ENCODE peak calls at places on chromosomes 16 and 17, in six cellular contexts. R is nephron progenitor cell, F is fibroblast of villous mesenchyme, N is transverse colon, U is cardiac muscle cell, T is lower leg skin. C is an unnamed sample.

GRCh38 chr17:30113213-30113612 is 3.4 kb upstream of the NSRP1 start:
- DNase-seq in U (no peak), N (peak), R (no peak), F (peak), T (no peak), C (no peak)

GRCh38 chr17:63477471-63478440 is 895 bp downstream of the ACE start:
- DNase-seq in N (peak), U (peak), F (no peak), R (no peak), T (no peak), C (no peak)

GRCh38 chr16:81779540-81780320 is 639 bp downstream of the PLCG2 start:
- DNase-seq in R (peak), F (no peak), T (peak), U (no peak), N (peak), C (no peak)

GRCh38 chr17:61230972-61231820 is 168.4 kb upstream of the TBX2 start:
- DNase-seq in F (no peak), R (no peak), N (no peak), U (no peak), T (no peak), C (no peak)

GRCh38 chr17:9271989-9272388 is 250.7 kb downstream of the NTN1 start:
- DNase-seq in R (no peak), U (no peak), F (no peak), N (no peak), T (no peak), C (no peak)

GRCh38 chr17:51455931-51456330 is 195.6 kb downstream of the UTP18 start:
- DNase-seq in F (no peak), N (no peak), U (no peak), T (no peak), R (no peak), C (no peak)

GRCh38 chr17:76989519-76989918 is 121.3 kb downstream of the MGAT5B start:
- DNase-seq in F (no peak), U (no peak), R (no peak), N (no peak), T (no peak), C (no peak)

GRCh38 chr16:14198012-14198411 is 126.9 kb downstream of the MRTFB start:
- DNase-seq in R (no peak), U (no peak), N (no peak), T (no peak), F (no peak), C (no peak)

GRCh38 chr16:19696312-19696711 is 21.7 kb downstream of the KNOP1 start:
- DNase-seq in F (peak), R (no peak), T (peak), U (peak), N (peak), C (peak)

GRCh38 chr17:42311240-42312034 is 23.1 kb downstream of the STAT5A start:
- DNase-seq in F (peak), R (peak), T (peak), U (peak), N (peak), C (peak)

GRCh38 chr16:87207509-87207908 is 109.7 kb downstream of the C16orf95 start:
- DNase-seq in U (peak), N (no peak), R (no peak), F (peak), T (no peak), C (no peak)

GRCh38 chr17:12024332-12024731 is 3.7 kb downstream of the MAP2K4 start:
- DNase-seq in F (no peak), N (no peak), T (no peak), U (peak), R (no peak), C (no peak)

GRCh38 chr17:79046501-79047280 is 22.7 kb downstream of the C1QTNF1 start:
- DNase-seq in F (no peak), R (no peak), U (no peak), T (no peak), N (no peak), C (peak)

GRCh38 chr17:30831257-30831656 is 509 bp upstream of the ATAD5 start:
- DNase-seq in F (no peak), T (no peak), R (no peak), U (no peak), N (no peak), C (no peak)

GRCh38 chr17:72953621-72954020 is 138.9 kb downstream of the SLC39A11 start:
- DNase-seq in T (no peak), N (no peak), F (no peak), U (no peak), R (no peak), C (no peak)

GRCh38 chr16:71754108-71754507 is 29.6 kb upstream of the PHLPP2 start:
- DNase-seq in F (no peak), N (no peak), T (no peak), U (no peak), R (no peak), C (no peak)

GRCh38 chr17:82527893-82528292 is 8.4 kb downstream of the FOXK2 start:
- DNase-seq in T (no peak), U (no peak), F (no peak), N (no peak), R (no peak), C (no peak)

GRCh38 chr17:61312406-61313295 is 87.0 kb upstream of the TBX2 start:
- DNase-seq in U (no peak), R (no peak), T (no peak), F (no peak), N (no peak), C (no peak)

GRCh38 chr16:5378531-5378930 is 280.9 kb upstream of the EEF2KMT start:
- DNase-seq in T (no peak), F (no peak), U (no peak), R (no peak), N (no peak), C (no peak)

GRCh38 chr17:44230139-44230695 is 10.7 kb upstream of the UBTF start:
- DNase-seq in F (no peak), N (no peak), T (no peak), U (no peak), R (no peak), C (no peak)

GRCh38 chr16:22816475-22816874 is 2.5 kb downstream of the HS3ST2 start:
- DNase-seq in U (no peak), T (no peak), F (no peak), R (no peak), N (no peak), C (no peak)

GRCh38 chr16:1152123-1152638 is 725 bp upstream of the CACNA1H start:
- DNase-seq in N (no peak), U (no peak), R (peak), T (no peak), F (no peak), C (no peak)

GRCh38 chr16:1863681-1864460 is 8.1 kb downstream of the MEIOB start:
- DNase-seq in N (no peak), R (no peak), T (no peak), F (peak), U (peak), C (no peak)

GRCh38 chr16:67463059-67463458 is 17.9 kb downstream of the ATP6V0D1 start:
- DNase-seq in U (no peak), R (no peak), F (peak), T (no peak), N (peak), C (no peak)

DNA sequence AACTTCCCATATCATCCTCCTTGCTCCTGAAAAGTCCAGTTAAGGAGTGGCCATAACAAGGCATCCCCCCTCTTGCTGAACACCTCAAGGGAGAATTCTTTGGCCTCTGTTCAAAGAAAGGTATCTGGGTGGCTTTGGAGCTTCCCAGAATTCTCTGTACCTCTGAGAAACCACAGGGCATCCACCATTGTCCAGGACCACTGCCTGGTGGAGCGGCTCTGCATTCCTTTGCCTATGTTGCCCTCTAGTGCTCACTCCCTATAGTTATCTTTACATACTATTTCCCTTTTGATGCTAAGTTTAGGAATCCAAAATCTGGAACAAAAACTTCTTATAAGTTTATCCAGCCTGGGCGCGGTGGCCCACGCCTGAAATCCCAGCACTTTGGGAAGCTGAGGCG is 30.3 kb downstream of the CHD9NB start:
- DNase-seq in U (peak), T (no peak), R (peak), F (peak), N (peak), C (no peak)
- TF ChIP-seq CTCF in U (peak), T (no peak), R (peak), F (peak), N (peak), C (no peak)

DNA sequence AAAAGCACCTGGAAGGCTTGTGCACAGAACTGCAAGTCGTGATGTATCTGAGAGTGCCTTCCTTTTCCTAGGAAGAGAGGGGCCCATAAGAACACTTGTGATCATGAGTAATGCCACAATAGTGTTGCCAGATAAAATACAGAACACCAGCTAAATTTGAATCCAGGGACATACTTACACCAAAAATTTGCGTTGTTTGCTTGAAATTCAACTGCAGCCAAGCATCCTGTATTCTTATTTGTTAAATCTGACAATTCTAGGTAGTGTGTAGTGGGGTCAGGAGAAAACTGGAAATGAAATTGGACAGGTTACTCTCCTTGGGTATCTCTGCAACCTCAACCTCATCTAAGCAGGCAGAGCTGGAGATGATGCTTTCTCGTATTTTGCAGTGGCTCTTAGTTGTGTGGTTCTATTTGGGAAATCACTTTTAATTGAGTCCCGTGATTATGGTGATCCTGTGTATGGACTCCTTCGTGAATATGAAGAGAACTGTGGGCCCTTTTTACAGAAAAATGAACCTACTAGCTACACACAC is 12.0 kb downstream of the SLC35B1 start:
- DNase-seq in T (no peak), F (no peak), N (no peak), U (no peak), R (no peak), C (no peak)
- TF ChIP-seq CTCF in T (no peak), F (no peak), N (no peak), U (no peak), R (no peak), C (no peak)

GRCh38 chr16:3149630-3150345 is 15.0 kb downstream of the ZNF213 start:
- DNase-seq in T (peak), R (peak), N (peak), F (peak), U (peak), C (no peak)
- TF ChIP-seq CTCF in T (no peak), R (peak), N (peak), F (peak), U (peak), C (no peak)

GRCh38 chr17:64491034-64491860 is 5.6 kb downstream of the POLG2 start:
- DNase-seq in N (peak), T (no peak), R (no peak), U (peak), F (peak), C (no peak)
- TF ChIP-seq CTCF in N (peak), T (no peak), R (peak), U (peak), F (peak), C (no peak)

GRCh38 chr16:56332464-56333079 is 92.8 kb downstream of the AMFR start:
- DNase-seq in R (peak), T (no peak), N (peak), F (peak), U (peak), C (no peak)
- TF ChIP-seq CTCF in R (peak), T (no peak), N (peak), F (peak), U (peak), C (no peak)

DNA sequence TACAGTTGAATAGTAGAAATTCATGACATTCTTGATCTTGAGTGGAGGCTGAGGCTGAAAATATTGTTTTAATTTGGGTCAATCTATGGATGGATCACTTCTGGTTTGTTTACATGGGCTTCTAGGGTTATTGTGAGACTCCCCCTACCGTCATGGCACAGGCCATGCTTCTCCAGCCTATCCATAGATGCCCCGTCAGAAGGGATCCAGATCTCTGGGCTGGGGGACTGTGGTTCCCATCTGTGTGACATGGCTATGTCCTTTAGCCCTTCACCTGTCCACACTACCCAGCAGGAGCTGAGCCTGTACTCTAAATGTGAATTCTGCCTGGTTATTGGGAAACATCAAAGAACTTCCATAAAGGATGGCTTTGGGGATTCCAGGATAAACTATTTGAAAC is 160.4 kb downstream of the ABCC12 start:
- DNase-seq in T (no peak), N (no peak), R (no peak), U (no peak), F (no peak), C (no peak)
- TF ChIP-seq CTCF in T (no peak), N (no peak), R (no peak), U (peak), F (no peak), C (no peak)

C was measured in omental fat pad.